ENCODE peak calls at places on chromosome 13, in seven cellular contexts. H is NCI-H187; P is skeletal muscle cell; T is left colon; Q is HCEC 1CT; X is nucleus accumbens; V is activated T-helper 1 cell treated with anti-CD3 and anti-CD28 coated beads, Interleukin-2, amount 50 U/mL, for 16 hours. A is an unnamed sample.
A peak's percentile ranks its signal among the peaks of the same experiment; 100 is the strongest.

GRCh38 chr13:100951031-100951430 is 276.4 kb upstream of the TMTC4 start:
- DNase-seq in V (no peak), Q (no peak), X (no peak), P (no peak), H (no peak), T (no peak), A (no peak)

GRCh38 chr13:98443329-98443728 is 133.6 kb downstream of the STK24 start:
- DNase-seq in T (no peak), P (peak; percentile 51), X (no peak), H (no peak), Q (peak; percentile 82), V (no peak), A (no peak)

GRCh38 chr13:87851395-87851794 is 180.2 kb downstream of the SLITRK5 start:
- DNase-seq in X (no peak), Q (no peak), H (no peak), T (no peak), V (no peak), P (no peak), A (no peak)

GRCh38 chr13:39037410-39037879 is 444 bp downstream of the PROSER1 start:
- DNase-seq in P (no peak), Q (no peak), V (no peak), X (no peak), H (peak; percentile 68), T (no peak), A (no peak)

GRCh38 chr13:112445411-112446271 is 69.5 kb downstream of the SPACA7 start:
- DNase-seq in H (no peak), V (no peak), P (no peak), Q (no peak), T (no peak), X (no peak), A (no peak)

GRCh38 chr13:46844431-46844830 is 47.5 kb upstream of the ESD start:
- DNase-seq in T (no peak), P (no peak), X (no peak), Q (no peak), V (no peak), H (no peak), A (no peak)

GRCh38 chr13:109274188-109274821 is 512.1 kb downstream of the IRS2 start:
- DNase-seq in X (no peak), V (no peak), T (no peak), Q (peak; percentile 91), P (peak; percentile 85), H (no peak), A (no peak)

GRCh38 chr13:98083507-98083906 is 59.4 kb upstream of the FARP1 start:
- DNase-seq in Q (peak; percentile 95), T (no peak), X (no peak), V (no peak), P (peak; percentile 88), H (peak; percentile 4), A (no peak)

GRCh38 chr13:49616688-49617065 is 11.6 kb upstream of the ARL11 start:
- DNase-seq in Q (no peak), X (no peak), V (no peak), P (no peak), T (no peak), H (no peak), A (no peak)

GRCh38 chr13:27261376-27261775 is 9.3 kb upstream of the RASL11A start:
- DNase-seq in T (no peak), H (no peak), X (no peak), Q (no peak), V (no peak), P (no peak), A (no peak)

GRCh38 chr13:81987159-81987558 is 1646.2 kb upstream of the SPRY2 start:
- DNase-seq in Q (peak; percentile 44), V (no peak), P (no peak), H (no peak), X (no peak), T (no peak), A (no peak)

GRCh38 chr13:50410921-50411712 is 395.9 kb downstream of the KCNRG start:
- DNase-seq in P (peak; percentile 40), T (no peak), Q (peak; percentile 72), H (no peak), V (no peak), X (no peak), A (no peak)

A was measured in head of caudate nucleus.